ENCODE peak calls at places on chromosomes 5 and 9, in nine cellular contexts. T is bronchial epithelial cell, J is OCI-LY7, V is cardiac fibroblast, A is mesothelial cell of epicardium, Y is fibroblast of mammary gland, P is epithelial cell of esophagus, N is kidney, S is HCT116. D is an unnamed sample.

GRCh38 chr5:33205070-33205469 is 235.7 kb upstream of the TARS1 start:
- DNase-seq in A (no peak), N (no peak), P (peak; percentile 3), T (peak; percentile 49), S (no peak), V (no peak), Y (no peak), J (no peak), D (no peak)

GRCh38 chr9:84955971-84956370 is 286.4 kb downstream of the NTRK2 start:
- DNase-seq in T (no peak), Y (no peak), S (no peak), J (no peak), V (no peak), A (no peak), P (no peak), N (no peak), D (no peak)

GRCh38 chr5:57435701-57436134 is 46.9 kb downstream of the ACTBL2 start:
- DNase-seq in N (no peak), S (peak; percentile 37), V (peak; percentile 98), T (peak; percentile 96), Y (peak; percentile 80), A (no peak), J (no peak), P (peak; percentile 83), D (no peak)

GRCh38 chr9:107172160-107172978 is 110.7 kb upstream of the RAD23B start:
- DNase-seq in A (peak; percentile 49), N (no peak), V (peak; percentile 90), Y (peak; percentile 84), T (peak; percentile 77), J (peak; percentile 73), P (peak; percentile 81), S (peak; percentile 70), D (peak; percentile 64)

GRCh38 chr5:126093041-126093440 is 330.2 kb upstream of the GRAMD2B start:
- DNase-seq in J (no peak), Y (no peak), P (peak; percentile 72), V (no peak), A (no peak), S (no peak), T (peak; percentile 86), N (no peak), D (no peak)

GRCh38 chr9:131960311-131960710 is 119.4 kb downstream of the MED27 start:
- DNase-seq in Y (peak; percentile 39), N (no peak), A (no peak), P (peak; percentile 82), J (no peak), T (peak; percentile 83), S (no peak), V (no peak), D (no peak)

GRCh38 chr5:154712518-154713437 is 42.4 kb upstream of the LARP1 start:
- DNase-seq in J (no peak), S (peak; percentile 46), T (peak; percentile 72), N (peak; percentile 80), V (no peak), P (peak; percentile 63), A (no peak), Y (no peak), D (no peak)

GRCh38 chr9:127626752-127627493 is 14.8 kb downstream of the STXBP1 start:
- DNase-seq in N (no peak), A (no peak), Y (no peak), T (no peak), V (no peak), J (no peak), P (peak; percentile 14), S (no peak), D (no peak)

GRCh38 chr9:117403403-117403811 is 11.4 kb downstream of the ASTN2 start:
- DNase-seq in A (no peak), J (no peak), N (no peak), T (no peak), Y (no peak), V (no peak), P (no peak), S (no peak), D (no peak)

GRCh38 chr9:99356512-99356971 is 134.5 kb downstream of the SEC61B start:
- DNase-seq in P (no peak), N (no peak), T (no peak), J (no peak), A (no peak), Y (peak; percentile 64), V (peak; percentile 20), S (no peak), D (no peak)

GRCh38 chr5:137078171-137078665 is 420.9 kb downstream of the SPOCK1 start:
- DNase-seq in T (peak; percentile 86), P (peak; percentile 79), J (no peak), S (peak; percentile 18), A (no peak), N (no peak), V (peak; percentile 3), Y (peak; percentile 17), D (no peak)

GRCh38 chr5:81169924-81170323 is 63.2 kb upstream of the CKMT2 start:
- DNase-seq in N (no peak), S (no peak), V (no peak), T (no peak), J (no peak), A (no peak), P (no peak), Y (no peak), D (no peak)
- TF ChIP-seq CTCF in N (no peak), S (no peak), V (no peak), T (no peak), J (no peak), A (no peak), P (no peak), Y (no peak), D (no peak)

GRCh38 chr5:150009671-150010387 is 9.3 kb downstream of the HMGXB3 start:
- DNase-seq in P (no peak), T (no peak), S (no peak), Y (peak; percentile 77), N (no peak), J (no peak), A (no peak), V (peak; percentile 35), D (no peak)
- TF ChIP-seq CTCF in P (no peak), T (no peak), S (no peak), Y (no peak), N (no peak), J (no peak), A (no peak), V (no peak), D (no peak)

GRCh38 chr5:174837919-174838902 is 113.8 kb downstream of the MSX2 start:
- DNase-seq in P (peak; percentile 4), Y (peak; percentile 98), N (no peak), T (peak; percentile 47), S (peak; percentile 16), A (no peak), V (peak; percentile 81), J (no peak), D (no peak)
- TF ChIP-seq CTCF in P (no peak), Y (peak; percentile 52), N (no peak), T (no peak), S (peak; percentile 66), A (no peak), V (no peak), J (peak; percentile 44), D (no peak)

DNA sequence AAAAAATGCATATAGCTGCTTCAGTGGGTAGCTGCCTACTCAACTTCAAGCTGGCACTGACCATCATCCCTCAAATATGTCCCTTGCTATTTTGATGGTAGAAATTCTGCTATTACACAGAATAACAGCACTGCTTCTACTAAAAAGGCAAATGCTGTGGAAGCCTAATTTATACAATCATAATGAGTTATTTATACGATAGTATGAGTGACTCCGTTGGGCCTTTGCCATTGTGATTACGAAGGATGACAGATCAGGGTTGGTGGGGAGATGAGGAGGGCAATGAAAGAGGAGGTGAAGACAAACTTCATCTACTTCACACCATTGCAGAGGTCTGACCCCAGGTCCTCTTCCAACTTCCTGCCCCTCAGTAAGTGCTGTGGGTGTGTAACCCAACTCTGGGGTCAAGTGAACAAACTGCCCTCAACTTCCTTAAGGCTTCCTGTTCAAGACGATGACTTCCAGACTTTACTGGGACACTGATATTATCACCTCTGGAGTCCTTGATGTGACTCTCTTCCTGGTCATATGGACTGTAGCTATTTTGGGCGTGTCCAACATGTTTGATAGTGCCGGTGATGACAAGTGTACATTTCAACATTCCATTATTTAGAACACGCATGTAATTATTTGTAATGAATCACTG is 74.1 kb upstream of the RPS23 start:
- DNase-seq in J (no peak), S (no peak), Y (peak; percentile 57), A (no peak), T (peak; percentile 86), V (peak; percentile 33), N (no peak), P (peak; percentile 80), D (no peak)
- TF ChIP-seq CTCF in J (no peak), S (no peak), Y (no peak), A (peak; percentile 44), T (no peak), V (no peak), N (no peak), P (no peak), D (peak; percentile 45)

GRCh38 chr9:3478549-3478953 is 47.2 kb downstream of the RFX3 start:
- DNase-seq in J (peak; percentile 80), N (no peak), Y (no peak), A (no peak), P (peak; percentile 96), T (peak; percentile 98), S (no peak), V (peak; percentile 76), D (no peak)

GRCh38 chr9:3477236-3477834 is 48.5 kb downstream of the RFX3 start:
- DNase-seq in N (no peak), V (no peak), Y (no peak), S (no peak), P (no peak), A (no peak), J (no peak), T (no peak), D (no peak)

GRCh38 chr9:3482578-3482977 is 43.2 kb downstream of the RFX3 start:
- DNase-seq in Y (no peak), V (no peak), A (no peak), S (no peak), T (no peak), N (no peak), J (no peak), P (no peak), D (no peak)

GRCh38 chr9:3480353-3480655 is 45.5 kb downstream of the RFX3 start:
- DNase-seq in N (no peak), A (no peak), Y (no peak), V (no peak), P (no peak), J (no peak), T (no peak), S (no peak), D (no peak)

GRCh38 chr9:3479516-3480352 is 46.1 kb downstream of the RFX3 start:
- DNase-seq in Y (no peak), S (no peak), P (peak; percentile 21), V (no peak), N (no peak), J (peak; percentile 56), T (peak; percentile 50), A (no peak), D (no peak)
- TF ChIP-seq CTCF in Y (no peak), S (no peak), P (no peak), V (no peak), N (no peak), J (peak; percentile 17), T (no peak), A (no peak), D (no peak)

DNA sequence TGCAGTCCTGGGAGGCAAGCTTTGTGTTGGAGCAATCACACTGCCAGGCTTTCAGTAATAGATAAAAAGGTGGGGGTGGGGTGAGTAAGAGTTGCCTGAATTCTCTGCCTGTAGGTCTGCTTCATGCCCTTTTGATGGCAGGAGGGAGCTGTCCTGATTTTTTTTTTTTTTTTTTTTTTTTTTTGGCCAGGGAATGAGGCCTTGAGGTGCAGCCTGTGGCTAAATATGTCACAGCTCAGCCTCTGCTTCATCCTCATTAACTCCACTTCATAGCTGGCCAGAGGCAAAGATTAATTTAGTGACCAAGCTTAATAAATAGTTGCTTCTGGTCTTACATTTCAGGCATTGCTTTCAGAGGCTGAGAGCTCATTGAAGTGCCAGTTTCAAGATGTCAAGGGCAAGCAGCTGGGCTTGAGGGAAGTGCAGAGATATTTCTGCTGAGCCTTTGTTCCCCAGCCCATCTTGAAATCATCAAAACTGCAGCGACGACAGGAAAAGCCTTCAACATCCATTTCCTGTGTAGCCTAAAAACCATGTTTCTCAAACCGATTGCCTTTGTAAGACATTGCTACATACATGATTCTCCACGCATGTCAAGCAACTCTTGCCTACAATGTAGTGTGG is 134.7 kb downstream of the MACIR start:
- DNase-seq in N (no peak), J (no peak), Y (peak; percentile 27), A (no peak), S (no peak), V (peak; percentile 80), T (no peak), P (no peak), D (no peak)
- TF ChIP-seq CTCF in N (no peak), J (no peak), Y (no peak), A (no peak), S (no peak), V (peak; percentile 37), T (no peak), P (no peak), D (no peak)